ENCODE peak calls at places on chromosomes 11 and 22, in seven cellular contexts. One of them, this sample, is unnamed.

GRCh38 chr22:37930270-37930951 is 23.0 kb downstream of the C22orf23 start:
- DNase-seq in heart right ventricle: no peak
- DNase-seq in aorta: no peak
- DNase-seq in adrenal gland: peak
- DNase-seq in ovary: no peak
- DNase-seq in kidney: peak
- DNase-seq in CD4-positive, CD25-positive, alpha-beta regulatory T cell: no peak
- DNase-seq in this sample: peak

GRCh38 chr11:126969865-126970479 is 30.6 kb downstream of the KIRREL3 start:
- DNase-seq in kidney: no peak
- DNase-seq in heart right ventricle: no peak
- DNase-seq in ovary: no peak
- DNase-seq in aorta: no peak
- DNase-seq in adrenal gland: no peak
- DNase-seq in CD4-positive, CD25-positive, alpha-beta regulatory T cell: no peak
- DNase-seq in this sample: no peak

GRCh38 chr22:27515091-27515523 is 286.4 kb downstream of the MN1 start:
- DNase-seq in ovary: no peak
- DNase-seq in adrenal gland: no peak
- DNase-seq in aorta: peak
- DNase-seq in kidney: no peak
- DNase-seq in heart right ventricle: peak
- DNase-seq in CD4-positive, CD25-positive, alpha-beta regulatory T cell: no peak
- DNase-seq in this sample: no peak

GRCh38 chr22:28115426-28115825 is 196.4 kb upstream of the PITPNB start:
- DNase-seq in CD4-positive, CD25-positive, alpha-beta regulatory T cell: no peak
- DNase-seq in heart right ventricle: no peak
- DNase-seq in ovary: no peak
- DNase-seq in adrenal gland: no peak
- DNase-seq in kidney: no peak
- DNase-seq in aorta: no peak
- DNase-seq in this sample: no peak

GRCh38 chr11:33323421-33323820 is 66.2 kb downstream of the HIPK3 start:
- DNase-seq in kidney: no peak
- DNase-seq in heart right ventricle: no peak
- DNase-seq in adrenal gland: no peak
- DNase-seq in aorta: no peak
- DNase-seq in CD4-positive, CD25-positive, alpha-beta regulatory T cell: no peak
- DNase-seq in ovary: no peak
- DNase-seq in this sample: no peak

GRCh38 chr22:43179151-43179910 is 7.6 kb downstream of the TTLL12 start:
- DNase-seq in heart right ventricle: no peak
- DNase-seq in ovary: no peak
- DNase-seq in adrenal gland: no peak
- DNase-seq in kidney: peak
- DNase-seq in CD4-positive, CD25-positive, alpha-beta regulatory T cell: no peak
- DNase-seq in aorta: peak
- DNase-seq in this sample: no peak

GRCh38 chr11:117175104-117175503 is 3.4 kb upstream of the SIDT2 start:
- DNase-seq in heart right ventricle: no peak
- DNase-seq in ovary: no peak
- DNase-seq in kidney: no peak
- DNase-seq in CD4-positive, CD25-positive, alpha-beta regulatory T cell: no peak
- DNase-seq in aorta: no peak
- DNase-seq in adrenal gland: peak
- DNase-seq in this sample: no peak

GRCh38 chr11:60633645-60634044 is 65.8 kb upstream of the MS4A8 start:
- DNase-seq in adrenal gland: no peak
- DNase-seq in CD4-positive, CD25-positive, alpha-beta regulatory T cell: no peak
- DNase-seq in ovary: no peak
- DNase-seq in heart right ventricle: no peak
- DNase-seq in kidney: no peak
- DNase-seq in aorta: no peak
- DNase-seq in this sample: no peak

GRCh38 chr22:50532353-50532700 is 2.5 kb upstream of the TYMP start:
- DNase-seq in kidney: no peak
- DNase-seq in aorta: no peak
- DNase-seq in CD4-positive, CD25-positive, alpha-beta regulatory T cell: no peak
- DNase-seq in ovary: no peak
- DNase-seq in heart right ventricle: peak
- DNase-seq in adrenal gland: no peak
- DNase-seq in this sample: no peak

GRCh38 chr22:35337932-35338331 is 38.2 kb downstream of the TOM1 start:
- DNase-seq in ovary: no peak
- DNase-seq in CD4-positive, CD25-positive, alpha-beta regulatory T cell: no peak
- DNase-seq in aorta: no peak
- DNase-seq in adrenal gland: no peak
- DNase-seq in kidney: peak
- DNase-seq in heart right ventricle: no peak
- DNase-seq in this sample: no peak

GRCh38 chr11:78050964-78051831 is 12.5 kb upstream of the THRSP start:
- DNase-seq in ovary: no peak
- DNase-seq in heart right ventricle: no peak
- DNase-seq in adrenal gland: no peak
- DNase-seq in CD4-positive, CD25-positive, alpha-beta regulatory T cell: no peak
- DNase-seq in aorta: no peak
- DNase-seq in kidney: no peak
- DNase-seq in this sample: no peak

GRCh38 chr22:38967451-38968450 is 10.3 kb downstream of the APOBEC3A start:
- DNase-seq in CD4-positive, CD25-positive, alpha-beta regulatory T cell: no peak
- DNase-seq in adrenal gland: peak
- DNase-seq in ovary: no peak
- DNase-seq in kidney: peak
- DNase-seq in heart right ventricle: peak
- DNase-seq in aorta: peak
- DNase-seq in this sample: no peak

GRCh38 chr11:44509291-44509690 is 56.2 kb upstream of the CD82 start:
- DNase-seq in adrenal gland: no peak
- DNase-seq in aorta: no peak
- DNase-seq in ovary: no peak
- DNase-seq in kidney: no peak
- DNase-seq in CD4-positive, CD25-positive, alpha-beta regulatory T cell: no peak
- DNase-seq in heart right ventricle: no peak
- DNase-seq in this sample: no peak

GRCh38 chr11:124483422-124483821 is 37.9 kb upstream of the OR8B8 start:
- DNase-seq in ovary: no peak
- DNase-seq in adrenal gland: no peak
- DNase-seq in CD4-positive, CD25-positive, alpha-beta regulatory T cell: no peak
- DNase-seq in aorta: no peak
- DNase-seq in kidney: no peak
- DNase-seq in heart right ventricle: no peak
- DNase-seq in this sample: no peak

GRCh38 chr11:124481365-124482323 is 36.1 kb upstream of the OR8B8 start:
- DNase-seq in kidney: no peak
- DNase-seq in heart right ventricle: peak
- DNase-seq in aorta: peak
- DNase-seq in adrenal gland: no peak
- DNase-seq in CD4-positive, CD25-positive, alpha-beta regulatory T cell: no peak
- DNase-seq in ovary: no peak
- DNase-seq in this sample: no peak

DNA sequence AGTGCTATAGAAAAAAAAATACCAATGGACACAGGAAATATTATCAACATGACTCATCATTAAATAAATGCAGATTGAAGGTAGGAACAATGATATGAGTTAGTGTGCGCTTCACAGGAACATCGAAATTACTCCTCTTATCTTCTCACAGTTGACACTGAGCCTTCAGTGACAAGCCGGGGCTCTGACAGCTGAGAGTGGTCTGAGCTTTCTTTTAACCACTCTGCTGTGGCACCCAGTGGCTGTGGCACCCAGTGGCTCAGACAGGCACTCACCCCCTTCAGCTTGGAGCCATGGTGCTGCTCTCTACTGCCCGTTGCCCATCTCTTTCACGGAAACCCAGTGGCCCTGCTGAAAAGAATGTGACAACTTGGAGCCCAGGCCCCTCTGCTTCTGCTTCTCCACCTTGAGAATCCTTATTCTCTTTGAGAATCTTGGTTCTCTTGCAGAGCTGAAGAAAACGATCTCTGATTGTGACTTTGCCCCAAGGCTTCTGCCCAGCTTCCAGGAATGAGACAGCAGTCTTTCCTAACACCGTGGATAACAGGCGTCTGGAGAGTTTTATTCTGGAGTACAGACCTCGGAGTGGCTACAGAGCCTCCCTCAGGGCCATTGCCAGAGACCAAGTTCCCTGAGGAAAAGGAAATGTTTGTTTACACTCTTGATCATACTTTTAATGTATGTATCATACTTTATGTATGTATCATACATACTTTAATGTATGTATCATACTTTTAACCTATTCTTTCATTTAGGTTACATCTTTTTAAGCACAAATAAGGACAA is 37.1 kb upstream of the OR8B8 start:
- DNase-seq in kidney: no peak
- DNase-seq in CD4-positive, CD25-positive, alpha-beta regulatory T cell: no peak
- DNase-seq in ovary: no peak
- DNase-seq in aorta: no peak
- DNase-seq in heart right ventricle: no peak
- DNase-seq in adrenal gland: no peak
- DNase-seq in this sample: no peak
- H3K27ac ChIP-seq in kidney: no peak
- H3K27ac ChIP-seq in CD4-positive, CD25-positive, alpha-beta regulatory T cell: no peak
- H3K27ac ChIP-seq in ovary: no peak
- H3K27ac ChIP-seq in aorta: no peak
- H3K27ac ChIP-seq in heart right ventricle: no peak
- H3K27ac ChIP-seq in adrenal gland: no peak
- H3K27ac ChIP-seq in this sample: peak

GRCh38 chr11:128493570-128493965 is 93.8 kb downstream of the ETS1 start:
- DNase-seq in CD4-positive, CD25-positive, alpha-beta regulatory T cell: no peak
- DNase-seq in heart right ventricle: no peak
- DNase-seq in aorta: no peak
- DNase-seq in kidney: no peak
- DNase-seq in ovary: no peak
- DNase-seq in adrenal gland: no peak
- DNase-seq in this sample: no peak
- H3K27ac ChIP-seq in CD4-positive, CD25-positive, alpha-beta regulatory T cell: peak
- H3K27ac ChIP-seq in heart right ventricle: peak
- H3K27ac ChIP-seq in aorta: peak
- H3K27ac ChIP-seq in kidney: no peak
- H3K27ac ChIP-seq in ovary: no peak
- H3K27ac ChIP-seq in adrenal gland: no peak
- H3K27ac ChIP-seq in this sample: peak

DNA sequence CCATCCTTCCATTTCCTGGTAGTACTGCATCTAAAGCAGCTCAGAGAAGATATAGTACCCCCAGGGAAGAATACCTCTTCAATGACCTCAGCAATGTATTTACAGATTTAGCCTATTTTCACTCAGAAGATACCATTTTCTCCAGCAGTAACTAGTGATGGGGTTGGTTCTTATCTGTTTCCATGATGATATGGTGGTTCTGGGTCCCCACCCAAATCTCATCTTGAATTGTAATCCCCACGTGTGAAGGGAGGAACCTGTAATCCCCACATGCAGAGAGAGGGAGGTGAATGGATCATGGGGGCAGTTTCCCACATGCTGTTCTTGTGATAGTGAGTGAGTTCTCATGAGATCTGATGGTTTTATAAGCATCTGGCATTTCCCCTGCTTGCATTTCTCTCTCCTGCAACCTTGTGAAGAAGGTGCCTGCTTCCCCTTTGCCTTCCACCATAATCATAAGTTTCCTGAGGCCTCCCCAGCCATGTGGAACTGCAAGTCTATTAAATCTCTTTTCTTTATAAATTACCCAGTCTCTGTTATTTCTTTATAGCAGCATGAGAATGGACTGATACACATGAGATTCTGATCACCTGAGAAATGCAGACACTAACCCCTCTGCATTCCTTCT is 139.2 kb downstream of the CCDC81 start:
- DNase-seq in heart right ventricle: no peak
- DNase-seq in CD4-positive, CD25-positive, alpha-beta regulatory T cell: no peak
- DNase-seq in aorta: no peak
- DNase-seq in kidney: no peak
- DNase-seq in ovary: no peak
- DNase-seq in adrenal gland: no peak
- DNase-seq in this sample: no peak
- H3K27ac ChIP-seq in heart right ventricle: no peak
- H3K27ac ChIP-seq in CD4-positive, CD25-positive, alpha-beta regulatory T cell: no peak
- H3K27ac ChIP-seq in aorta: no peak
- H3K27ac ChIP-seq in kidney: no peak
- H3K27ac ChIP-seq in ovary: no peak
- H3K27ac ChIP-seq in adrenal gland: no peak
- H3K27ac ChIP-seq in this sample: no peak

GRCh38 chr11:12235945-12236743 is 125.8 kb downstream of the MICAL2 start:
- DNase-seq in CD4-positive, CD25-positive, alpha-beta regulatory T cell: no peak
- DNase-seq in aorta: peak
- DNase-seq in adrenal gland: no peak
- DNase-seq in ovary: peak
- DNase-seq in heart right ventricle: no peak
- DNase-seq in kidney: no peak
- DNase-seq in this sample: no peak
- H3K27ac ChIP-seq in CD4-positive, CD25-positive, alpha-beta regulatory T cell: peak
- H3K27ac ChIP-seq in aorta: peak
- H3K27ac ChIP-seq in adrenal gland: no peak
- H3K27ac ChIP-seq in ovary: peak
- H3K27ac ChIP-seq in heart right ventricle: peak
- H3K27ac ChIP-seq in kidney: no peak
- H3K27ac ChIP-seq in this sample: peak

GRCh38 chr22:33873186-33873585 is 47.1 kb downstream of the LARGE1 start:
- DNase-seq in aorta: no peak
- DNase-seq in kidney: no peak
- DNase-seq in adrenal gland: peak
- DNase-seq in CD4-positive, CD25-positive, alpha-beta regulatory T cell: no peak
- DNase-seq in ovary: peak
- DNase-seq in heart right ventricle: peak
- DNase-seq in this sample: no peak
- H3K27ac ChIP-seq in aorta: peak
- H3K27ac ChIP-seq in kidney: peak
- H3K27ac ChIP-seq in adrenal gland: no peak
- H3K27ac ChIP-seq in CD4-positive, CD25-positive, alpha-beta regulatory T cell: no peak
- H3K27ac ChIP-seq in ovary: no peak
- H3K27ac ChIP-seq in heart right ventricle: peak
- H3K27ac ChIP-seq in this sample: no peak